ENCODE peak calls at places on chromosomes 16 and 17, in seven cellular contexts. T, M, U, F, R, A and L are unnamed samples.

GRCh38 chr16:30183961-30184429 is 593 bp downstream of the CORO1A start:
- DNase-seq in T (no peak), M (no peak), U (no peak), F (no peak), R (no peak), A (no peak), L (no peak)

GRCh38 chr17:45292696-45293412 is 24.0 kb downstream of the MAP3K14 start:
- DNase-seq in T (no peak), M (no peak), U (no peak), F (no peak), R (no peak), A (no peak), L (no peak)

GRCh38 chr17:36746654-36747053 is 145.3 kb downstream of the MRM1 start:
- DNase-seq in T (no peak), M (no peak), U (no peak), F (no peak), R (no peak), A (no peak), L (no peak)

GRCh38 chr16:30748634-30749445 is 615 bp downstream of the PHKG2 start:
- DNase-seq in T (peak; percentile 17), M (peak; percentile 57), U (peak; percentile 61), F (no peak), R (peak; percentile 52), A (peak; percentile 50), L (peak; percentile 73)

GRCh38 chr16:10835281-10835931 is 16.8 kb upstream of the TVP23A start:
- DNase-seq in T (no peak), M (no peak), U (no peak), F (no peak), R (no peak), A (no peak), L (no peak)

GRCh38 chr17:740240-741055 is 8.1 kb downstream of the TLCD3A start:
- DNase-seq in T (no peak), M (no peak), U (no peak), F (no peak), R (no peak), A (peak; percentile 31), L (no peak)

GRCh38 chr17:27542841-27543463 is 86.7 kb downstream of the KSR1 start:
- DNase-seq in T (no peak), M (no peak), U (no peak), F (no peak), R (no peak), A (no peak), L (no peak)

GRCh38 chr16:12217341-12217740 is 240.8 kb downstream of the SNX29 start:
- DNase-seq in T (no peak), M (no peak), U (no peak), F (no peak), R (no peak), A (no peak), L (no peak)

GRCh38 chr17:77909236-77909635 is 49.3 kb upstream of the TNRC6C start:
- DNase-seq in T (no peak), M (no peak), U (no peak), F (no peak), R (no peak), A (no peak), L (no peak)

GRCh38 chr17:64277831-64278562 is 14.9 kb upstream of the TEX2 start:
- DNase-seq in T (no peak), M (no peak), U (peak; percentile 26), F (no peak), R (peak; percentile 31), A (no peak), L (no peak)

GRCh38 chr17:7880076-7880868 is 8.3 kb upstream of the CHD3 start:
- DNase-seq in T (no peak), M (no peak), U (no peak), F (no peak), R (no peak), A (no peak), L (no peak)

GRCh38 chr17:52106070-52106469 is 52.4 kb downstream of the CA10 start:
- DNase-seq in T (no peak), M (no peak), U (no peak), F (no peak), R (no peak), A (no peak), L (no peak)

GRCh38 chr17:77363821-77364361 is 223.1 kb downstream of the SEC14L1 start:
- DNase-seq in T (no peak), M (peak; percentile 29), U (peak; percentile 74), F (no peak), R (peak; percentile 58), A (no peak), L (peak; percentile 60)

GRCh38 chr16:3355589-3355988 is at the start of gene OR2C1:
- DNase-seq in T (no peak), M (no peak), U (no peak), F (no peak), R (no peak), A (no peak), L (no peak)

GRCh38 chr17:66494023-66494803 is 191.8 kb downstream of the PRKCA start:
- DNase-seq in T (no peak), M (no peak), U (peak; percentile 94), F (no peak), R (peak; percentile 94), A (no peak), L (peak; percentile 39)

GRCh38 chr17:48198950-48199541 is 91.5 kb downstream of the SNX11 start:
- DNase-seq in T (no peak), M (no peak), U (peak; percentile 47), F (no peak), R (no peak), A (no peak), L (no peak)

GRCh38 chr17:13306310-13306962 is 288.6 kb upstream of the ELAC2 start:
- DNase-seq in T (peak; percentile 50), M (peak; percentile 58), U (peak; percentile 66), F (peak; percentile 41), R (peak; percentile 84), A (peak; percentile 87), L (peak; percentile 91)

GRCh38 chr16:61194573-61194972 is 841.7 kb downstream of the CDH8 start:
- DNase-seq in T (no peak), M (no peak), U (no peak), F (no peak), R (no peak), A (no peak), L (no peak)

GRCh38 chr17:77666881-77667395 is 291.6 kb upstream of the TNRC6C start:
- DNase-seq in T (no peak), M (no peak), U (no peak), F (no peak), R (no peak), A (no peak), L (no peak)

GRCh38 chr16:15704545-15704987 is 54.5 kb downstream of the NDE1 start:
- DNase-seq in T (peak; percentile 69), M (peak; percentile 76), U (peak; percentile 76), F (peak; percentile 33), R (peak; percentile 69), A (peak; percentile 75), L (peak; percentile 77)

GRCh38 chr17:65660947-65661346 is 99.5 kb upstream of the AXIN2 start:
- DNase-seq in T (no peak), M (no peak), U (peak; percentile 34), F (no peak), R (peak; percentile 70), A (no peak), L (no peak)

GRCh38 chr16:83115491-83116232 is 488.9 kb downstream of the CDH13 start:
- DNase-seq in T (no peak), M (no peak), U (no peak), F (no peak), R (no peak), A (no peak), L (no peak)

GRCh38 chr16:83116274-83116892 is 489.6 kb downstream of the CDH13 start:
- DNase-seq in T (no peak), M (peak; percentile 46), U (peak; percentile 15), F (no peak), R (no peak), A (no peak), L (no peak)

GRCh38 chr16:83113811-83114210 is 487.0 kb downstream of the CDH13 start:
- DNase-seq in T (no peak), M (no peak), U (no peak), F (no peak), R (peak; percentile 68), A (no peak), L (no peak)

GRCh38 chr16:83110221-83110768 is 483.5 kb downstream of the CDH13 start:
- DNase-seq in T (no peak), M (no peak), U (peak; percentile 6), F (no peak), R (no peak), A (no peak), L (no peak)

GRCh38 chr16:83113317-83113716 is 486.5 kb downstream of the CDH13 start:
- DNase-seq in T (peak; percentile 27), M (peak; percentile 71), U (no peak), F (no peak), R (peak; percentile 31), A (no peak), L (peak; percentile 59)
- H2BK5ac ChIP-seq in T (no peak overlapping the region), M (no peak overlapping the region), U (no peak overlapping the region), F (no peak overlapping the region), R (no peak overlapping the region), A (no peak overlapping the region), L (no peak overlapping the region)

GRCh38 chr16:55482056-55482455 is 3.1 kb downstream of the MMP2 start:
- DNase-seq in T (no peak), M (no peak), U (no peak), F (no peak), R (peak; percentile 57), A (no peak), L (no peak)
- H3K4me1 ChIP-seq in T (peaks cover 12% of the 10 kb centered on the region), M (no peaks in the 10 kb centered on the region), U (peaks cover 14% of the 10 kb centered on the region), F (peaks cover 16% of the 10 kb centered on the region), R (peaks cover 12% of the 10 kb centered on the region), A (peaks cover 9% of the 10 kb centered on the region), L (peaks cover 11% of the 10 kb centered on the region)

GRCh38 chr17:18326039-18326438 is 10.9 kb downstream of the SMCR8 start:
- DNase-seq in T (no peak), M (no peak), U (no peak), F (no peak), R (no peak), A (no peak), L (no peak)

GRCh38 chr17:18327556-18327955 is 12.5 kb downstream of the SMCR8 start:
- DNase-seq in T (no peak), M (no peak), U (no peak), F (no peak), R (no peak), A (no peak), L (no peak)

GRCh38 chr17:18326572-18326971 is 11.5 kb downstream of the SMCR8 start:
- DNase-seq in T (no peak), M (no peak), U (no peak), F (no peak), R (no peak), A (no peak), L (no peak)

GRCh38 chr17:18327093-18327492 is 12.0 kb downstream of the SMCR8 start:
- DNase-seq in T (no peak), M (no peak), U (no peak), F (no peak), R (no peak), A (no peak), L (no peak)

GRCh38 chr17:18328643-18329204 is 13.6 kb downstream of the SMCR8 start:
- DNase-seq in T (no peak), M (no peak), U (no peak), F (no peak), R (no peak), A (no peak), L (no peak)
- H4K8ac ChIP-seq in T (no peak overlapping the region), M (no peak overlapping the region), U (no peak overlapping the region), F (no peak overlapping the region), R (no peak overlapping the region), A (no peak overlapping the region), L (no peak overlapping the region)

DNA sequence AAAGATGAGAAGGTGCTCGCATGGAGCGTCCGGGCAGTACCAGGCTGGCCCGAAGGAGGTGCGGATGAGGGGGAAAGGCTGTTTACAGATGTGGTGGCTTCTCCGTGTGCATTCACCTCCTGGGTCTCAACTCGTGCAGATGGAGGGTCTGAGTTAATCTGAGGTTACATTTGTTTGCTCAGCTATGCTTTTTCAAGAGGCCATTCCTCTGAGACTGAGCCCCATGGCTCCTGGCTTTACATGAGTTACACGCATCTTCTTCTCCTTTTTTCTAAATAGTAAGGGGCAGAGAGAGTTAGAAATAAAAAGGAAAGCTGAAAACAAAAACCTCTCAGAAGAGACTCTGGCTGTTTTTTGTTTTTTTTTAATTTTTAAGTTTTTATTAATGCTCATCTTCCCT is 29.0 kb downstream of the IRF8 start:
- DNase-seq in T (no peak), M (no peak), U (peak; percentile 17), F (no peak), R (no peak), A (no peak), L (no peak)
- H2BK5ac ChIP-seq in T (no peak overlapping the region), M (no peak overlapping the region), U (no peak overlapping the region), F (no peak overlapping the region), R (no peak overlapping the region), A (no peak overlapping the region), L (no peak overlapping the region)